ENCODE peak calls at places on chromosomes 7 and 10, in ten cellular contexts. One of them, this sample, is unnamed. For H3K4me1, the result is how much of the 10 kb centered on the place peaks cover.

GRCh38 chr10:49518982-49519578 is 19.8 kb downstream of the ERCC6 start:
- DNase-seq in PC-3: peak
- DNase-seq in fibroblast of lung: peak
- DNase-seq in neural progenitor cell: peak
- DNase-seq in SK-N-SH: peak
- DNase-seq in endothelial cell of umbilical vein: peak
- DNase-seq in IMR-90: peak
- DNase-seq in kidney: no peak
- DNase-seq in neuronal stem cell: peak
- DNase-seq in NT2/D1: no peak
- DNase-seq in this sample: no peak

GRCh38 chr10:132199268-132199853 is 12.6 kb downstream of the DPYSL4 start:
- DNase-seq in PC-3: no peak
- DNase-seq in fibroblast of lung: no peak
- DNase-seq in neural progenitor cell: no peak
- DNase-seq in SK-N-SH: peak
- DNase-seq in endothelial cell of umbilical vein: no peak
- DNase-seq in IMR-90: no peak
- DNase-seq in kidney: no peak
- DNase-seq in neuronal stem cell: no peak
- DNase-seq in NT2/D1: no peak
- DNase-seq in this sample: no peak

GRCh38 chr10:28722065-28722803 is 44.9 kb downstream of the BAMBI start:
- DNase-seq in PC-3: peak
- DNase-seq in fibroblast of lung: peak
- DNase-seq in neural progenitor cell: peak
- DNase-seq in SK-N-SH: peak
- DNase-seq in endothelial cell of umbilical vein: peak
- DNase-seq in IMR-90: peak
- DNase-seq in kidney: peak
- DNase-seq in neuronal stem cell: peak
- DNase-seq in NT2/D1: peak
- DNase-seq in this sample: no peak

GRCh38 chr10:76393875-76394706 is 962.7 kb downstream of the LRMDA start:
- DNase-seq in PC-3: no peak
- DNase-seq in fibroblast of lung: peak
- DNase-seq in neural progenitor cell: no peak
- DNase-seq in SK-N-SH: no peak
- DNase-seq in endothelial cell of umbilical vein: no peak
- DNase-seq in IMR-90: peak
- DNase-seq in kidney: no peak
- DNase-seq in neuronal stem cell: no peak
- DNase-seq in NT2/D1: no peak
- DNase-seq in this sample: no peak

GRCh38 chr10:117553171-117553814 is 10.7 kb downstream of the EMX2 start:
- DNase-seq in PC-3: no peak
- DNase-seq in fibroblast of lung: no peak
- DNase-seq in neural progenitor cell: peak
- DNase-seq in SK-N-SH: no peak
- DNase-seq in endothelial cell of umbilical vein: no peak
- DNase-seq in IMR-90: no peak
- DNase-seq in kidney: peak
- DNase-seq in neuronal stem cell: no peak
- DNase-seq in NT2/D1: no peak
- DNase-seq in this sample: no peak

GRCh38 chr7:37028909-37029440 is 304.7 kb upstream of the AOAH start:
- DNase-seq in PC-3: no peak
- DNase-seq in fibroblast of lung: no peak
- DNase-seq in neural progenitor cell: no peak
- DNase-seq in SK-N-SH: no peak
- DNase-seq in endothelial cell of umbilical vein: no peak
- DNase-seq in IMR-90: no peak
- DNase-seq in kidney: no peak
- DNase-seq in neuronal stem cell: no peak
- DNase-seq in NT2/D1: no peak
- DNase-seq in this sample: no peak

GRCh38 chr10:89414879-89415821 is 782 bp downstream of the IFIT5 start:
- DNase-seq in PC-3: peak
- DNase-seq in fibroblast of lung: peak
- DNase-seq in neural progenitor cell: peak
- DNase-seq in SK-N-SH: peak
- DNase-seq in endothelial cell of umbilical vein: peak
- DNase-seq in IMR-90: peak
- DNase-seq in kidney: peak
- DNase-seq in neuronal stem cell: peak
- DNase-seq in NT2/D1: no peak
- DNase-seq in this sample: peak

GRCh38 chr10:11307004-11307403 is 289.3 kb downstream of the CELF2 start:
- DNase-seq in PC-3: no peak
- DNase-seq in fibroblast of lung: no peak
- DNase-seq in neural progenitor cell: no peak
- DNase-seq in SK-N-SH: no peak
- DNase-seq in endothelial cell of umbilical vein: no peak
- DNase-seq in IMR-90: no peak
- DNase-seq in kidney: no peak
- DNase-seq in neuronal stem cell: no peak
- DNase-seq in NT2/D1: no peak
- DNase-seq in this sample: no peak

GRCh38 chr10:66834802-66835201 is 91.0 kb upstream of the LRRTM3 start:
- DNase-seq in PC-3: peak
- DNase-seq in fibroblast of lung: no peak
- DNase-seq in neural progenitor cell: no peak
- DNase-seq in SK-N-SH: no peak
- DNase-seq in endothelial cell of umbilical vein: no peak
- DNase-seq in IMR-90: no peak
- DNase-seq in kidney: no peak
- DNase-seq in neuronal stem cell: no peak
- DNase-seq in NT2/D1: no peak
- DNase-seq in this sample: no peak

GRCh38 chr7:95569720-95570119 is 26.6 kb downstream of the PDK4 start:
- DNase-seq in PC-3: no peak
- DNase-seq in fibroblast of lung: no peak
- DNase-seq in neural progenitor cell: no peak
- DNase-seq in SK-N-SH: no peak
- DNase-seq in endothelial cell of umbilical vein: no peak
- DNase-seq in IMR-90: no peak
- DNase-seq in kidney: no peak
- DNase-seq in neuronal stem cell: no peak
- DNase-seq in NT2/D1: no peak
- DNase-seq in this sample: no peak

GRCh38 chr10:129341131-129341530 is 125.9 kb upstream of the MGMT start:
- DNase-seq in PC-3: no peak
- DNase-seq in fibroblast of lung: no peak
- DNase-seq in neural progenitor cell: no peak
- DNase-seq in SK-N-SH: no peak
- DNase-seq in endothelial cell of umbilical vein: no peak
- DNase-seq in IMR-90: no peak
- DNase-seq in kidney: no peak
- DNase-seq in neuronal stem cell: no peak
- DNase-seq in NT2/D1: no peak
- DNase-seq in this sample: no peak

GRCh38 chr7:142357953-142358520 is 100.2 kb upstream of the PRSS58 start:
- DNase-seq in PC-3: peak
- DNase-seq in fibroblast of lung: peak
- DNase-seq in neural progenitor cell: peak
- DNase-seq in SK-N-SH: peak
- DNase-seq in endothelial cell of umbilical vein: peak
- DNase-seq in IMR-90: peak
- DNase-seq in kidney: peak
- DNase-seq in neuronal stem cell: peak
- DNase-seq in NT2/D1: peak
- DNase-seq in this sample: peak

GRCh38 chr10:80458263-80458625 is 4.1 kb downstream of the TSPAN14 start:
- DNase-seq in PC-3: no peak
- DNase-seq in fibroblast of lung: no peak
- DNase-seq in neural progenitor cell: no peak
- DNase-seq in SK-N-SH: no peak
- DNase-seq in endothelial cell of umbilical vein: no peak
- DNase-seq in IMR-90: no peak
- DNase-seq in kidney: peak
- DNase-seq in neuronal stem cell: no peak
- DNase-seq in NT2/D1: no peak
- DNase-seq in this sample: no peak

GRCh38 chr7:12731214-12731656 is 43.8 kb downstream of the ARL4A start:
- DNase-seq in PC-3: no peak
- DNase-seq in fibroblast of lung: no peak
- DNase-seq in neural progenitor cell: no peak
- DNase-seq in SK-N-SH: no peak
- DNase-seq in endothelial cell of umbilical vein: peak
- DNase-seq in IMR-90: peak
- DNase-seq in kidney: no peak
- DNase-seq in neuronal stem cell: no peak
- DNase-seq in NT2/D1: peak
- DNase-seq in this sample: no peak

GRCh38 chr10:5530846-5531557 is 6.2 kb downstream of the CALML3 start:
- DNase-seq in PC-3: no peak
- DNase-seq in fibroblast of lung: no peak
- DNase-seq in neural progenitor cell: no peak
- DNase-seq in SK-N-SH: no peak
- DNase-seq in endothelial cell of umbilical vein: no peak
- DNase-seq in IMR-90: no peak
- DNase-seq in kidney: peak
- DNase-seq in neuronal stem cell: no peak
- DNase-seq in NT2/D1: no peak
- DNase-seq in this sample: no peak

GRCh38 chr10:21953585-21954057 is 49.9 kb downstream of the DNAJC1 start:
- DNase-seq in PC-3: peak
- DNase-seq in fibroblast of lung: peak
- DNase-seq in neural progenitor cell: peak
- DNase-seq in SK-N-SH: peak
- DNase-seq in endothelial cell of umbilical vein: peak
- DNase-seq in IMR-90: peak
- DNase-seq in kidney: no peak
- DNase-seq in neuronal stem cell: no peak
- DNase-seq in NT2/D1: no peak
- DNase-seq in this sample: no peak

GRCh38 chr7:18189495-18190126 is 162.0 kb upstream of the PRPS1L1 start:
- DNase-seq in PC-3: no peak
- DNase-seq in fibroblast of lung: no peak
- DNase-seq in neural progenitor cell: no peak
- DNase-seq in SK-N-SH: no peak
- DNase-seq in endothelial cell of umbilical vein: no peak
- DNase-seq in IMR-90: no peak
- DNase-seq in kidney: no peak
- DNase-seq in neuronal stem cell: no peak
- DNase-seq in NT2/D1: no peak
- DNase-seq in this sample: no peak
- H3K4me1 ChIP-seq in PC-3: under half
- H3K4me1 ChIP-seq in fibroblast of lung: under half
- H3K4me1 ChIP-seq in neural progenitor cell: under half
- H3K4me1 ChIP-seq in SK-N-SH: under half
- H3K4me1 ChIP-seq in endothelial cell of umbilical vein: under half
- H3K4me1 ChIP-seq in IMR-90: under half
- H3K4me1 ChIP-seq in kidney: under half
- H3K4me1 ChIP-seq in neuronal stem cell: under half
- H3K4me1 ChIP-seq in NT2/D1: under half
- H3K4me1 ChIP-seq in this sample: under half

DNA sequence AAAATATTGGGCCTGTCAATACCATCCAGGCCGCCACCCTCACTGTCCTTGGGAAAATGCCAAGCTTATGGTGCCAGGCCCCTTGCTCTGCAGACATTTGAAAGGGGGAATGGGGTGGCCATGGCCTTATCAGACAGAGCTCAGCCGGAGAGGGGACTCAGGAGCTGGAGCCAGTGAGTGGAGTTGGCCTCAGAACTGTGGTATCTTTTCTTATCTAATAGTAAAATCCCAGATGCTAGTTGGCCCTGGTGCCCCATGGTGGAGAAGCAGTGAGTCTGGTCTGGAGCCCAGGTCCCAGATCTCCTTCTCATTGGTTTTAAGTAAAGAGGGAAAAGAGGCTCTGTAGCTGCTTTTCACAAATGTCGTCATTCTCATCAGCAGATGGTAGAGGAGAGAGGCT is 49.6 kb upstream of the SORCS3 start:
- DNase-seq in PC-3: no peak
- DNase-seq in fibroblast of lung: no peak
- DNase-seq in neural progenitor cell: no peak
- DNase-seq in SK-N-SH: peak
- DNase-seq in endothelial cell of umbilical vein: no peak
- DNase-seq in IMR-90: no peak
- DNase-seq in kidney: no peak
- DNase-seq in neuronal stem cell: no peak
- DNase-seq in NT2/D1: no peak
- DNase-seq in this sample: no peak
- H3K9ac ChIP-seq in PC-3: no peak
- H3K9ac ChIP-seq in fibroblast of lung: no peak
- H3K9ac ChIP-seq in neural progenitor cell: no peak
- H3K9ac ChIP-seq in SK-N-SH: no peak
- H3K9ac ChIP-seq in endothelial cell of umbilical vein: no peak
- H3K9ac ChIP-seq in IMR-90: no peak
- H3K9ac ChIP-seq in kidney: no peak
- H3K9ac ChIP-seq in neuronal stem cell: no peak
- H3K9ac ChIP-seq in NT2/D1: no peak
- H3K9ac ChIP-seq in this sample: no peak

DNA sequence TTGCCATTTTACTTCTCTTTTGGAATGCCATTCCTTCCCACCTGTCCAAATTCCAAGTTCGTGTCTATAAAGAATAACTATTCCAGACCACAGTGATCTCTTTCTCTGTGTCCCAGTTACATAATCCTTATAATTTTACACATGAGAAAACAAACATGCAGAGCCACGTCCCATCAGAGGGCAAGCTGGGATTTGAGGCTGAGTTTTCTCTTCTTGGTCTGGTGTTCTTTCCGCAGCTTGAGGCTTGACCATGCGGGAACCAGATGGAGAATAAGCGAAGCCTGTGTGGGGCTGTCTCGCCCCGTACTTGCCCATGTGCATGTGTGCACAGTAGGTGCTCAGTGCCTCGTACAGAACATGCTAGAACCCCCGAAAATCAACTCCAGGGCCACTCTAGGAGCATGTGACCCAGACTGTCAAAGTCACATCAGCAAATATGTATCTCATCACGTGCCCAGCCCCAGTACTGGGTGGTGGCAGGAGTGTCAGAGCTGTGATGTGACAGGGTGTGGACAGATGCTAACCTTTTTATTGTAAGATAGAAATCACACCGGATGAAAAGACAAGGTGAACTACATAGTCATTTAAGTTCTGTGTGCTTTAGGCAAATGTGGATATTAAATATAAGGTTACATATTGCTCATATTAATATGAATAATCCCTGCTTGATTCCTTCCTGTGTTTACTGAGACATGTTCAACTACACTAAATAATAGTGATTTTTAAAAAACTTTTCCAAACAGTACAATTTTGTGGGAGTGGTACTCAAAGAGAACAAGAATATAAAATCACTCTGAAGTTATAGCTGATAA is 3.2 kb downstream of the INSIG1 start:
- DNase-seq in PC-3: no peak
- DNase-seq in fibroblast of lung: no peak
- DNase-seq in neural progenitor cell: no peak
- DNase-seq in SK-N-SH: no peak
- DNase-seq in endothelial cell of umbilical vein: no peak
- DNase-seq in IMR-90: no peak
- DNase-seq in kidney: no peak
- DNase-seq in neuronal stem cell: no peak
- DNase-seq in NT2/D1: no peak
- DNase-seq in this sample: peak
- H3K4me3 ChIP-seq in PC-3: peak
- H3K4me3 ChIP-seq in fibroblast of lung: peak
- H3K4me3 ChIP-seq in neural progenitor cell: peak
- H3K4me3 ChIP-seq in SK-N-SH: no peak
- H3K4me3 ChIP-seq in endothelial cell of umbilical vein: peak
- H3K4me3 ChIP-seq in IMR-90: no peak
- H3K4me3 ChIP-seq in kidney: peak
- H3K4me3 ChIP-seq in neuronal stem cell: peak
- H3K4me3 ChIP-seq in NT2/D1: peak
- H3K4me3 ChIP-seq in this sample: peak

GRCh38 chr10:68088744-68089143 is 13.7 kb upstream of the HERC4 start:
- DNase-seq in PC-3: peak
- DNase-seq in fibroblast of lung: peak
- DNase-seq in neural progenitor cell: no peak
- DNase-seq in SK-N-SH: no peak
- DNase-seq in endothelial cell of umbilical vein: no peak
- DNase-seq in IMR-90: peak
- DNase-seq in kidney: no peak
- DNase-seq in neuronal stem cell: no peak
- DNase-seq in NT2/D1: no peak
- DNase-seq in this sample: no peak
- H3K4me1 ChIP-seq in PC-3: half or more
- H3K4me1 ChIP-seq in fibroblast of lung: under half
- H3K4me1 ChIP-seq in neural progenitor cell: under half
- H3K4me1 ChIP-seq in SK-N-SH: under half
- H3K4me1 ChIP-seq in endothelial cell of umbilical vein: under half
- H3K4me1 ChIP-seq in IMR-90: under half
- H3K4me1 ChIP-seq in kidney: under half
- H3K4me1 ChIP-seq in neuronal stem cell: under half
- H3K4me1 ChIP-seq in NT2/D1: under half
- H3K4me1 ChIP-seq in this sample: under half

This sample was measured in colonic mucosa.